ENCODE peak calls at places on chromosomes 2 and 18, in nine cellular contexts. N, W, U, A, I, S, D, B and M are unnamed samples.

GRCh38 chr2:196725218-196725617 is 74.3 kb downstream of the GTF3C3 start:
- DNase-seq in B (no peak), D (no peak), U (no peak), W (no peak), S (no peak), N (no peak), I (no peak), A (no peak), M (no peak)

GRCh38 chr18:45155526-45155925 is 459.8 kb upstream of the SLC14A2 start:
- DNase-seq in D (no peak), W (no peak), S (no peak), I (no peak), A (no peak), N (no peak), B (peak; percentile 76), U (no peak), M (no peak)

GRCh38 chr2:20674974-20675679 is 8.2 kb downstream of the GDF7 start:
- DNase-seq in W (no peak), I (no peak), D (no peak), U (no peak), B (peak; percentile 85), A (peak; percentile 85), S (no peak), N (no peak), M (peak; percentile 78)

GRCh38 chr2:179435021-179435420 is 170.4 kb upstream of the SESTD1 start:
- DNase-seq in N (no peak), U (no peak), D (no peak), I (no peak), S (no peak), W (no peak), A (no peak), B (no peak), M (no peak)

GRCh38 chr2:85266424-85267041 is 61.3 kb downstream of the TGOLN2 start:
- DNase-seq in W (peak; percentile 92), A (peak; percentile 74), D (peak; percentile 74), U (peak; percentile 69), N (peak; percentile 48), S (peak; percentile 44), B (peak; percentile 65), I (peak; percentile 84), M (no peak)

GRCh38 chr2:219084791-219085190 is 24.1 kb upstream of the IHH start:
- DNase-seq in N (no peak), W (no peak), U (no peak), I (no peak), S (no peak), A (no peak), B (no peak), D (no peak), M (no peak)

GRCh38 chr2:225114924-225115323 is 72.7 kb upstream of the DOCK10 start:
- DNase-seq in D (no peak), A (no peak), N (no peak), U (no peak), B (no peak), S (no peak), I (no peak), W (no peak), M (no peak)

GRCh38 chr2:60706021-60706420 is 50.0 kb upstream of the PAPOLG start:
- DNase-seq in B (no peak), S (no peak), D (no peak), I (no peak), W (no peak), A (no peak), N (no peak), U (no peak), M (no peak)